ENCODE peak calls at places on chromosomes 12 and 14, in ten cellular contexts. One of them, this sample, is unnamed.

GRCh38 chr12:63804746-63805145 is 25.0 kb downstream of the RXYLT1 start:
- DNase-seq in NCI-H1930: no peak
- DNase-seq in fibroblast of gingiva: no peak
- DNase-seq in AG09319: no peak
- DNase-seq in activated CD8-positive, alpha-beta T cell treated with anti-CD3 and anti-CD28 coated beads, Interleukin-2, amount 10 ng/mL, durations not matched to agents 7 days and 5 days: no peak
- DNase-seq in left ventricle myocardium inferior: no peak
- DNase-seq in astrocyte of the spinal cord: no peak
- DNase-seq in K562: no peak
- DNase-seq in NCI-H2171 treated with DMSO at 0.1 percent for 48 hours: no peak
- DNase-seq in ELF-1: no peak
- DNase-seq in this sample: no peak

GRCh38 chr12:56080556-56081138 is 682 bp downstream of the ERBB3 start:
- DNase-seq in fibroblast of gingiva: no peak
- DNase-seq in ELF-1: peak
- DNase-seq in AG09319: no peak
- DNase-seq in left ventricle myocardium inferior: no peak
- DNase-seq in NCI-H2171 treated with DMSO at 0.1 percent for 48 hours: peak
- DNase-seq in astrocyte of the spinal cord: no peak
- DNase-seq in NCI-H1930: no peak
- DNase-seq in K562: peak
- DNase-seq in activated CD8-positive, alpha-beta T cell treated with anti-CD3 and anti-CD28 coated beads, Interleukin-2, amount 10 ng/mL, durations not matched to agents 7 days and 5 days: no peak
- DNase-seq in this sample: peak

GRCh38 chr12:48311313-48311712 is 39.4 kb downstream of the ZNF641 start:
- DNase-seq in ELF-1: peak
- DNase-seq in NCI-H1930: no peak
- DNase-seq in astrocyte of the spinal cord: no peak
- DNase-seq in K562: peak
- DNase-seq in fibroblast of gingiva: no peak
- DNase-seq in AG09319: no peak
- DNase-seq in left ventricle myocardium inferior: no peak
- DNase-seq in NCI-H2171 treated with DMSO at 0.1 percent for 48 hours: no peak
- DNase-seq in activated CD8-positive, alpha-beta T cell treated with anti-CD3 and anti-CD28 coated beads, Interleukin-2, amount 10 ng/mL, durations not matched to agents 7 days and 5 days: no peak
- DNase-seq in this sample: no peak

GRCh38 chr12:124713436-124714082 is 146.1 kb upstream of the NCOR2 start:
- DNase-seq in ELF-1: no peak
- DNase-seq in K562: no peak
- DNase-seq in astrocyte of the spinal cord: peak
- DNase-seq in left ventricle myocardium inferior: no peak
- DNase-seq in NCI-H2171 treated with DMSO at 0.1 percent for 48 hours: no peak
- DNase-seq in AG09319: no peak
- DNase-seq in activated CD8-positive, alpha-beta T cell treated with anti-CD3 and anti-CD28 coated beads, Interleukin-2, amount 10 ng/mL, durations not matched to agents 7 days and 5 days: peak
- DNase-seq in NCI-H1930: no peak
- DNase-seq in fibroblast of gingiva: peak
- DNase-seq in this sample: no peak

GRCh38 chr12:77493769-77494168 is 336.9 kb upstream of the NAV3 start:
- DNase-seq in NCI-H2171 treated with DMSO at 0.1 percent for 48 hours: no peak
- DNase-seq in K562: no peak
- DNase-seq in left ventricle myocardium inferior: no peak
- DNase-seq in activated CD8-positive, alpha-beta T cell treated with anti-CD3 and anti-CD28 coated beads, Interleukin-2, amount 10 ng/mL, durations not matched to agents 7 days and 5 days: no peak
- DNase-seq in AG09319: no peak
- DNase-seq in ELF-1: no peak
- DNase-seq in fibroblast of gingiva: no peak
- DNase-seq in astrocyte of the spinal cord: no peak
- DNase-seq in NCI-H1930: no peak
- DNase-seq in this sample: no peak

GRCh38 chr14:99996951-99997571 is 68.2 kb upstream of the EVL start:
- DNase-seq in ELF-1: no peak
- DNase-seq in left ventricle myocardium inferior: no peak
- DNase-seq in K562: no peak
- DNase-seq in activated CD8-positive, alpha-beta T cell treated with anti-CD3 and anti-CD28 coated beads, Interleukin-2, amount 10 ng/mL, durations not matched to agents 7 days and 5 days: no peak
- DNase-seq in astrocyte of the spinal cord: no peak
- DNase-seq in NCI-H1930: no peak
- DNase-seq in AG09319: no peak
- DNase-seq in fibroblast of gingiva: peak
- DNase-seq in NCI-H2171 treated with DMSO at 0.1 percent for 48 hours: no peak
- DNase-seq in this sample: no peak

GRCh38 chr12:26953447-26953846 is 15.2 kb downstream of the FGFR1OP2 start:
- DNase-seq in ELF-1: no peak
- DNase-seq in astrocyte of the spinal cord: peak
- DNase-seq in K562: no peak
- DNase-seq in NCI-H1930: no peak
- DNase-seq in left ventricle myocardium inferior: no peak
- DNase-seq in NCI-H2171 treated with DMSO at 0.1 percent for 48 hours: no peak
- DNase-seq in fibroblast of gingiva: peak
- DNase-seq in AG09319: no peak
- DNase-seq in activated CD8-positive, alpha-beta T cell treated with anti-CD3 and anti-CD28 coated beads, Interleukin-2, amount 10 ng/mL, durations not matched to agents 7 days and 5 days: no peak
- DNase-seq in this sample: no peak

GRCh38 chr12:34607520-34608195 is 585.4 kb downstream of the ALG10 start:
- DNase-seq in fibroblast of gingiva: no peak
- DNase-seq in AG09319: no peak
- DNase-seq in left ventricle myocardium inferior: no peak
- DNase-seq in NCI-H1930: no peak
- DNase-seq in K562: no peak
- DNase-seq in astrocyte of the spinal cord: no peak
- DNase-seq in ELF-1: no peak
- DNase-seq in NCI-H2171 treated with DMSO at 0.1 percent for 48 hours: no peak
- DNase-seq in activated CD8-positive, alpha-beta T cell treated with anti-CD3 and anti-CD28 coated beads, Interleukin-2, amount 10 ng/mL, durations not matched to agents 7 days and 5 days: no peak
- DNase-seq in this sample: no peak

GRCh38 chr12:116323696-116324386 is 46.3 kb upstream of the MED13L start:
- DNase-seq in AG09319: no peak
- DNase-seq in K562: no peak
- DNase-seq in NCI-H1930: no peak
- DNase-seq in NCI-H2171 treated with DMSO at 0.1 percent for 48 hours: no peak
- DNase-seq in astrocyte of the spinal cord: no peak
- DNase-seq in left ventricle myocardium inferior: no peak
- DNase-seq in fibroblast of gingiva: no peak
- DNase-seq in ELF-1: no peak
- DNase-seq in activated CD8-positive, alpha-beta T cell treated with anti-CD3 and anti-CD28 coated beads, Interleukin-2, amount 10 ng/mL, durations not matched to agents 7 days and 5 days: no peak
- DNase-seq in this sample: no peak

GRCh38 chr12:6700646-6701051 is at the start of gene PIANP:
- DNase-seq in NCI-H1930: peak
- DNase-seq in NCI-H2171 treated with DMSO at 0.1 percent for 48 hours: peak
- DNase-seq in activated CD8-positive, alpha-beta T cell treated with anti-CD3 and anti-CD28 coated beads, Interleukin-2, amount 10 ng/mL, durations not matched to agents 7 days and 5 days: peak
- DNase-seq in AG09319: no peak
- DNase-seq in K562: peak
- DNase-seq in astrocyte of the spinal cord: no peak
- DNase-seq in ELF-1: peak
- DNase-seq in fibroblast of gingiva: no peak
- DNase-seq in left ventricle myocardium inferior: peak
- DNase-seq in this sample: peak

GRCh38 chr12:118680361-118680963 is 300.9 kb upstream of the SRRM4 start:
- DNase-seq in left ventricle myocardium inferior: peak
- DNase-seq in K562: peak
- DNase-seq in NCI-H1930: no peak
- DNase-seq in activated CD8-positive, alpha-beta T cell treated with anti-CD3 and anti-CD28 coated beads, Interleukin-2, amount 10 ng/mL, durations not matched to agents 7 days and 5 days: no peak
- DNase-seq in astrocyte of the spinal cord: no peak
- DNase-seq in ELF-1: no peak
- DNase-seq in fibroblast of gingiva: no peak
- DNase-seq in NCI-H2171 treated with DMSO at 0.1 percent for 48 hours: peak
- DNase-seq in AG09319: no peak
- DNase-seq in this sample: no peak

This sample was measured in HuH-7.5.